ENCODE peak calls at places on chromosomes 13 and 19, in four cellular contexts. F, Q, G and R are unnamed samples.
A peak's percentile ranks its signal among the peaks of the same experiment; 100 is the strongest.

GRCh38 chr19:3983542-3983914 is 1.7 kb downstream of the EEF2 start:
- DNase-seq in F (no peak), Q (no peak), G (no peak), R (no peak)

GRCh38 chr13:113670541-113670940 is 3.5 kb downstream of the GRK1 start:
- DNase-seq in F (no peak), Q (no peak), G (no peak), R (no peak)

GRCh38 chr19:4991996-4992698 is 23.2 kb downstream of the KDM4B start:
- DNase-seq in F (no peak), Q (no peak), G (no peak), R (no peak)

GRCh38 chr13:76903544-76904162 is 17.4 kb upstream of the KCTD12 start:
- DNase-seq in F (peak; percentile 75), Q (peak; percentile 67), G (peak; percentile 85), R (no peak)

GRCh38 chr13:88648598-88649373 is 977.6 kb downstream of the SLITRK5 start:
- DNase-seq in F (no peak), Q (no peak), G (no peak), R (no peak)

GRCh38 chr19:48445256-48445605 is 552 bp upstream of the GRWD1 start:
- DNase-seq in F (peak; percentile 48), Q (no peak), G (peak; percentile 93), R (no peak)

GRCh38 chr19:4524808-4525562 is 6.7 kb upstream of the PLIN4 start:
- DNase-seq in F (peak; percentile 77), Q (no peak), G (peak; percentile 27), R (no peak)

GRCh38 chr19:42172261-42172660 is 40.0 kb upstream of the POU2F2 start:
- DNase-seq in F (no peak), Q (no peak), G (no peak), R (no peak)

GRCh38 chr19:50801107-50801506 is 10.9 kb downstream of the ACP4 start:
- DNase-seq in F (no peak), Q (no peak), G (no peak), R (no peak)

GRCh38 chr19:17915940-17916593 is 16.7 kb upstream of the CCDC124 start:
- DNase-seq in F (no peak), Q (no peak), G (no peak), R (no peak)

GRCh38 chr19:50410109-50410508 is 8.6 kb upstream of the SPIB start:
- DNase-seq in F (no peak), Q (no peak), G (no peak), R (no peak)

GRCh38 chr19:6233827-6234511 is 45.8 kb downstream of the MLLT1 start:
- DNase-seq in F (no peak), Q (peak; percentile 76), G (no peak), R (no peak)

GRCh38 chr13:30159446-30159839 is 147.9 kb downstream of the KATNAL1 start:
- DNase-seq in F (no peak), Q (no peak), G (peak; percentile 94), R (no peak)

GRCh38 chr13:46071590-46072249 is 19.2 kb upstream of the ZC3H13 start:
- DNase-seq in F (peak; percentile 7), Q (no peak), G (no peak), R (no peak)

GRCh38 chr13:36986462-36987240 is 12.5 kb downstream of the ALG5 start:
- DNase-seq in F (no peak), Q (no peak), G (peak; percentile 64), R (no peak)

GRCh38 chr13:50025446-50025845 is 10.2 kb downstream of the KCNRG start:
- DNase-seq in F (no peak), Q (no peak), G (no peak), R (no peak)

GRCh38 chr13:95292622-95293021 is 8.6 kb downstream of the ABCC4 start:
- DNase-seq in F (no peak), Q (no peak), G (no peak), R (no peak)

GRCh38 chr13:30334663-30335386 is 27.5 kb upstream of the KATNAL1 start:
- DNase-seq in F (peak; percentile 55), Q (no peak), G (peak; percentile 25), R (no peak)

GRCh38 chr13:112892759-112893569 is 76.0 kb upstream of the MCF2L start:
- DNase-seq in F (no peak), Q (peak; percentile 40), G (no peak), R (no peak)

GRCh38 chr13:113474179-113474578 is 16.3 kb downstream of the DCUN1D2 start:
- DNase-seq in F (no peak), Q (no peak), G (peak; percentile 94), R (peak; percentile 77)

GRCh38 chr13:38417727-38418126 is 68.1 kb downstream of the UFM1 start:
- DNase-seq in F (peak; percentile 15), Q (no peak), G (peak; percentile 61), R (no peak)

GRCh38 chr13:31982124-31982523 is 49.5 kb upstream of the FRY start:
- DNase-seq in F (no peak), Q (no peak), G (no peak), R (no peak)

GRCh38 chr19:46111376-46111775 is 13.1 kb downstream of the IGFL3 start:
- DNase-seq in F (no peak), Q (no peak), G (no peak), R (no peak)

GRCh38 chr13:76225815-76226489 is 589.8 kb downstream of the LMO7 start:
- DNase-seq in F (no peak), Q (peak; percentile 42), G (peak; percentile 57), R (no peak)

GRCh38 chr13:111907341-111907880 is 159.5 kb upstream of the SOX1 start:
- DNase-seq in F (no peak), Q (no peak), G (no peak), R (peak; percentile 69)